ENCODE peak calls at places on chromosomes 7 and 10, in nine cellular contexts. U, S, M, J, L, Z, G, T and O are unnamed samples.

GRCh38 chr7:26101471-26102151 is 50.4 kb upstream of the NFE2L3 start:
- DNase-seq in M (peak; percentile 11), Z (no peak), T (no peak), G (no peak), L (peak; percentile 65), S (no peak), J (no peak), U (no peak), O (no peak)

GRCh38 chr10:44860811-44861751 is 50.1 kb upstream of the TMEM72 start:
- DNase-seq in J (no peak), U (peak; percentile 84), G (no peak), T (no peak), Z (peak; percentile 86), L (peak; percentile 75), M (no peak), S (peak; percentile 13), O (no peak)

GRCh38 chr10:32161586-32161985 is 105.4 kb upstream of the KIF5B start:
- DNase-seq in G (no peak), S (no peak), Z (no peak), U (no peak), J (no peak), T (no peak), M (no peak), L (no peak), O (no peak)

GRCh38 chr10:91800192-91800591 is 2.0 kb downstream of the TNKS2 start:
- DNase-seq in Z (no peak), T (no peak), S (no peak), J (no peak), L (no peak), U (no peak), M (peak; percentile 24), G (no peak), O (no peak)

GRCh38 chr10:132444877-132445351 is 47.9 kb downstream of the PWWP2B start:
- DNase-seq in T (no peak), J (no peak), L (no peak), U (no peak), M (no peak), Z (no peak), S (no peak), G (no peak), O (no peak)

GRCh38 chr7:109497053-109497452 is 927.4 kb downstream of the DNAJB9 start:
- DNase-seq in T (no peak), L (no peak), S (no peak), M (no peak), J (no peak), Z (no peak), U (no peak), G (no peak), O (no peak)

GRCh38 chr7:117200786-117201185 is 122.1 kb downstream of the WNT2 start:
- DNase-seq in T (no peak), M (no peak), Z (no peak), G (no peak), U (no peak), J (no peak), L (no peak), S (no peak), O (no peak)

GRCh38 chr7:69373171-69374035 is 224.9 kb upstream of the AUTS2 start:
- DNase-seq in L (no peak), U (no peak), T (no peak), S (no peak), J (no peak), Z (no peak), M (no peak), G (no peak), O (no peak)

GRCh38 chr10:232061-232460 is 96.8 kb downstream of the ZMYND11 start:
- DNase-seq in T (no peak), G (no peak), L (no peak), S (no peak), Z (no peak), M (no peak), J (no peak), U (no peak), O (no peak)

GRCh38 chr10:102779680-102780079 is 35.9 kb downstream of the WBP1L start:
- DNase-seq in L (no peak), U (no peak), T (no peak), M (peak; percentile 77), G (no peak), J (no peak), Z (no peak), S (no peak), O (no peak)

GRCh38 chr7:55527314-55527713 is 45.0 kb downstream of the VOPP1 start:
- DNase-seq in L (no peak), S (no peak), J (no peak), M (no peak), G (no peak), Z (no peak), U (no peak), T (no peak), O (no peak)

GRCh38 chr10:5628366-5628765 is 38.0 kb downstream of the ASB13 start:
- DNase-seq in S (no peak), Z (peak; percentile 13), L (peak; percentile 82), U (no peak), T (no peak), M (no peak), J (no peak), G (no peak), O (no peak)

GRCh38 chr7:26667514-26668133 is 196.8 kb downstream of the SKAP2 start:
- DNase-seq in G (peak; percentile 22), M (peak; percentile 29), L (peak; percentile 69), Z (peak; percentile 90), T (peak; percentile 84), U (no peak), J (peak; percentile 75), S (peak; percentile 53), O (no peak)

GRCh38 chr10:127013696-127014095 is 108.5 kb downstream of the DOCK1 start:
- DNase-seq in T (no peak), Z (no peak), U (no peak), S (no peak), M (no peak), J (no peak), G (no peak), L (no peak), O (no peak)

GRCh38 chr10:127012071-127012768 is 107.0 kb downstream of the DOCK1 start:
- DNase-seq in Z (no peak), J (no peak), U (peak; percentile 77), T (no peak), G (no peak), S (no peak), L (no peak), M (no peak), O (no peak)

GRCh38 chr10:127013251-127013656 is 108.0 kb downstream of the DOCK1 start:
- DNase-seq in U (peak; percentile 76), G (no peak), L (no peak), S (peak; percentile 59), T (no peak), J (peak; percentile 37), Z (no peak), M (no peak), O (no peak)

GRCh38 chr10:127014671-127015070 is 109.4 kb downstream of the DOCK1 start:
- DNase-seq in L (no peak), J (no peak), U (no peak), G (no peak), T (no peak), M (no peak), S (no peak), Z (no peak), O (no peak)

DNA sequence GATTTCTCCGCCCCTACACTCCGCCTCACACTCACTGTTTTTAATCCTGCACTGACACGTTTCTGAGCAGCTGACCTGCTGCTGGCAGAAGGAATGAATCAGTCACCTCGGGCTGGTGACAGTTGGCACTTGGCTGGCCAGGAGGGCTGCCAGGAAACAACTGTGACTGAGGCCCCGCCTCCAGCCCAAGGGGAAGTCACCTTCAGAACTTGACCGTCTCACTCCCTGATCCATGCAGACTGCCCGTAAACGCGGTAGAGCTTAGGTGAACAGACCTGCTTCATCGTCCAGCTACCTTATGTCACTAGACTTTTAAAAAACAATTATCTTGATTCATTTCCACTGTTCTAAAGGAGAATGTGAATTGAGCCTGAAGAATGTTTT is 107.5 kb downstream of the DOCK1 start:
- DNase-seq in G (no peak), S (peak; percentile 94), Z (no peak), J (peak; percentile 91), M (peak; percentile 55), U (no peak), L (no peak), T (peak; percentile 61), O (no peak)
- TF ChIP-seq POLR2A in G (no peak), S (no peak), Z (no peak), J (no peak), M (no peak), U (no peak), L (no peak), T (no peak), O (no peak)

DNA sequence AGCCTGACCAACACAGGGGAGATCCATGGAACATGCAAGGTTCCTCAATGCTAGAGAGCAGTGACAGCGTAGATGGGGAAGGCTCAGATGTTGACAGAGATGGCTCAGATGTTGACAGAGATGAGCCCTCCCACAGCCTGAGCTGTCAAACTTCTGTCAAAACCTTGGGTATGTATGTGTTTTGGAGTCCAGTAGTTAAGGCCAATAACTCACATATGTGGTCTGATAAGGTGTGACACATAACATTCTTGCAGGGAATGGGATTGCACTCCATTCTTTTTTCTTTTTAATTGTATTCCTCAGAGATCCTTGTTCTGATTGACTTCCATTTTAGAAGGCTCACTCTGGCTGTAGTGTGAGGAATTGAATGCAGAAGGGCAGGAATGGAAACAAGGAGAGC is 136.3 kb downstream of the C1GALT1 start:
- DNase-seq in L (no peak), J (no peak), U (no peak), M (no peak), S (no peak), G (no peak), Z (no peak), T (no peak), O (no peak)
- H3K4me1 ChIP-seq in L (no peaks in the 10 kb centered on the region), J (no peaks in the 10 kb centered on the region), U (peaks cover 8% of the 10 kb centered on the region), M (no peaks in the 10 kb centered on the region), S (no peaks in the 10 kb centered on the region), G (no peaks in the 10 kb centered on the region), Z (no peaks in the 10 kb centered on the region), T (no peaks in the 10 kb centered on the region), O (peaks cover 12% of the 10 kb centered on the region)

GRCh38 chr7:34931739-34932138 is 105.5 kb downstream of the DPY19L1 start:
- DNase-seq in S (no peak), J (no peak), M (no peak), G (no peak), U (no peak), L (no peak), Z (no peak), T (no peak), O (no peak)

GRCh38 chr7:34928560-34928959 is 108.7 kb downstream of the DPY19L1 start:
- DNase-seq in L (no peak), T (no peak), Z (no peak), G (no peak), J (no peak), M (no peak), S (no peak), U (no peak), O (no peak)

GRCh38 chr7:34928052-34928451 is 109.2 kb downstream of the DPY19L1 start:
- DNase-seq in L (no peak), M (no peak), S (peak; percentile 39), U (no peak), Z (no peak), T (no peak), G (no peak), J (peak; percentile 24), O (no peak)
- TF ChIP-seq CTCF in L (no peak), M (no peak), S (no peak), U (no peak), Z (peak; percentile 29), T (peak; percentile 18), G (no peak), J (no peak), O (peak; percentile 52)

DNA sequence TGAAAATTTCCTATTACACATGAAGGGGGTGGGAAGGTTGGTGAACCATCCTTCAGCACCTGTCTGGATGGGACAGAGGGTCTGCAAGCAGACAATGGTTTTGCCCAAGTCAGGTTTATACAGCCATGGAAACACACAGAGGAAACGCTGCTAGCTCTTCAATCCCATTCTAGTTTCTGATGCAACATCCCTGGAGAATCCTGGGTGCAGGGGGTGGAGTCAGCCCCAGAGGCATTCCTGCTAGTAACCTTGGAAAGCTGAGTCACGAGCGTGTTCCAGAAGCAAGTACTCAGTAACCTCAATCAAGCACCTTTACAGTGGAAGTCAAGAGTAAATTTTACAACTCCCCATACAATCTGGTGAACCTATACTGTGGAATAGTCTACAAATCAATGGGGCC is 95.2 kb downstream of the ZRANB1 start:
- DNase-seq in T (peak; percentile 80), U (no peak), J (no peak), Z (peak; percentile 80), L (no peak), M (peak; percentile 71), G (no peak), S (no peak), O (no peak)
- TF ChIP-seq POLR2A in T (peak; percentile 61), U (no peak), J (no peak), Z (no peak), L (no peak), M (no peak), G (no peak), S (no peak), O (no peak)